ENCODE peak calls at places on chromosomes 13 and 19, in five cellular contexts. Y, P, I, G and N are unnamed samples.

GRCh38 chr13:24997367-24997967 is 98.5 kb upstream of the PABPC3 start:
- DNase-seq in Y (no peak), G (no peak), I (no peak), P (no peak), N (peak; percentile 26)

GRCh38 chr19:52114691-52115090 is 19.1 kb upstream of the ZNF841 start:
- DNase-seq in G (no peak), P (no peak), I (no peak), Y (no peak), N (no peak)

GRCh38 chr19:2039959-2040646 is 10.9 kb downstream of the MKNK2 start:
- DNase-seq in G (no peak), Y (no peak), P (peak; percentile 57), I (no peak), N (no peak)

GRCh38 chr19:3440082-3440481 is 40.2 kb downstream of the SMIM24 start:
- DNase-seq in P (peak; percentile 77), Y (no peak), I (peak; percentile 66), G (no peak), N (no peak)

GRCh38 chr13:36752673-36753072 is 66.3 kb upstream of the RFXAP start:
- DNase-seq in P (no peak), G (no peak), Y (no peak), I (no peak), N (no peak)

GRCh38 chr13:34107814-34108213 is 289.9 kb downstream of the RFC3 start:
- DNase-seq in P (no peak), I (no peak), Y (no peak), G (no peak), N (peak; percentile 37)

GRCh38 chr19:39341122-39341719 is 1.0 kb upstream of the SAMD4B start:
- DNase-seq in P (no peak), Y (no peak), I (no peak), G (no peak), N (no peak)

GRCh38 chr19:5953034-5953589 is 24.8 kb downstream of the RANBP3 start:
- DNase-seq in Y (no peak), G (no peak), P (no peak), I (no peak), N (no peak)

GRCh38 chr13:98921786-98922185 is 56.1 kb downstream of the DOCK9 start:
- DNase-seq in G (no peak), Y (no peak), P (no peak), I (no peak), N (no peak)

GRCh38 chr13:23183292-23183691 is 2.5 kb downstream of the SGCG start:
- DNase-seq in I (peak; percentile 29), Y (no peak), P (no peak), G (no peak), N (no peak)

GRCh38 chr13:86882835-86883234 is 788.3 kb upstream of the SLITRK5 start:
- DNase-seq in G (no peak), I (no peak), Y (no peak), P (no peak), N (no peak)

GRCh38 chr19:6587093-6587820 is 3.7 kb downstream of the CD70 start:
- DNase-seq in Y (no peak), I (no peak), G (no peak), P (no peak), N (no peak)

GRCh38 chr19:13804830-13805683 is 9.8 kb downstream of the ZSWIM4 start:
- DNase-seq in P (no peak), G (no peak), I (peak; percentile 34), Y (no peak), N (no peak)

GRCh38 chr13:27302643-27303262 is 32.1 kb downstream of the RASL11A start:
- DNase-seq in I (no peak), P (no peak), G (no peak), Y (no peak), N (no peak)
- TF ChIP-seq CTCF in I (no peak), P (no peak), G (no peak), Y (no peak), N (no peak)

DNA sequence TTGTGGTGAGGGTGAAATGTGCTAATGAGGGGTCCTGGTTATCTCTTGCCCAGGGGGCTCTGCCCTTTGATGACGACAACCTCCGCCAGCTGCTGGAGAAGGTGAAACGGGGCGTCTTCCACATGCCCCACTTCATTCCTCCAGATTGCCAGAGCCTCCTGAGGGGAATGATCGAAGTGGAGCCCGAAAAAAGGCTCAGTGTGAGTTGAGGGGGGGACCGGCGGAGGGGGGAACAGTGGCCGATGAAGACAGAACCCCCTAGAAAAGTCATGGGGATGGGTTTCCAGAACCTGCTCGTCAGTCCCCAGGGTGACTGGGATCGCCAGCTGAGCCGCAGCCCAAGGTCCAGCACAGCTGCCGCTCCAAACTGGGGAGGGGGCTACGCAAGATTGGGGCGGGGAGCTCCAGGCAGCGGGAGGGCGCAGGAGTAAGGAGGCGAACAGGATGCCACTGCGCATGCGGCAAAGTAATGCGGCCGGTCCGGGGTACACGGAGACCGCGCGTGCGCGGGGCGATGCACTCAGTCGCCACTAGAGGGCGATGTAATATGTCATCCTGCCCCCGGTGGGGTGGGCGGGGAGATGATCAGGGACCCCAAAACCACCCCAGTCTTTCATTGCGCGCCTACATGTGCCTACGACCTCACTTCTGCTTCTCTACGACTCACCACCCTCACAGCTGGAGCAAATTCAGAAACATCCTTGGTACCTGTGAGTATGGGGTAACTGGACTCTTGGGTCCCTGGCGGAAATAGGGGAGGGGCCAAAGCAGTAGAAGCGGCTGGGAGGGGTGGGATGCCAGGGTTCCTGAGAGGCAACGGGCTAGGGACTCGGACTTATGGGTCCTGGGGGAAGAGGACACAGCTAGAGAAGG is 17.9 kb downstream of the BRSK1 start:
- DNase-seq in Y (peak; percentile 11), P (peak; percentile 89), I (peak; percentile 88), G (peak; percentile 29), N (peak; percentile 63)
- H3K36me3 ChIP-seq in Y (no peaks in the 10 kb centered on the region), P (no peaks in the 10 kb centered on the region), I (no peaks in the 10 kb centered on the region), G (peaks cover 12% of the 10 kb centered on the region), N (no peaks in the 10 kb centered on the region)

GRCh38 chr19:32917612-32917996 is 48.0 kb upstream of the SLC7A9 start:
- DNase-seq in I (no peak), G (no peak), P (no peak), Y (no peak), N (no peak)
- H3K4me3 ChIP-seq in I (no peak overlapping the region), G (no peak overlapping the region), P (no peak overlapping the region), Y (no peak overlapping the region), N (no peak overlapping the region)

GRCh38 chr13:50915562-50915961 is 6.0 kb downstream of the RNASEH2B start:
- DNase-seq in P (no peak), Y (no peak), G (no peak), I (no peak), N (no peak)
- TF ChIP-seq CTCF in P (no peak), Y (no peak), G (no peak), I (no peak), N (no peak)

DNA sequence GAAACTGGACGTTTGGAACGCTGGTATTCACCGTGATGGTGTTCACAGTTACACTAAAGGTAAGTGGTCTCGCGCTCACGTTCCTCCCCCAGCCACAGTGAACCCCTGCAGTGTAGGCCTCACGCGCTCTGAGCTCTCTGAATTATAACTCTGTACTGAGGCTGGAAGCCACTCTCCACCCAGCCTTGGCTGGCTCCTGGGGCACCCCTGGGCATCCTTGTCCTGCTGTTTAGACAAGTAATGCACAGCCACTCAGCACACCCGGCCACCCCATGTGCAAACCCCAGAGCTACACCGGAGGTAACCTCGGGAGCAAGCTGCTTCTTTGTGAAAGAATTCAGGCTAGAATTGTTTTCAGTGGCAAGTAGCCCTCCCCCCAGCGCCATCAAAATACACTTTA is 97.3 kb upstream of the MCF2L start:
- DNase-seq in I (no peak), Y (no peak), G (no peak), P (no peak), N (no peak)
- H3K36me3 ChIP-seq in I (peaks cover 41% of the 10 kb centered on the region), Y (peaks cover 7% of the 10 kb centered on the region), G (peaks cover 11% of the 10 kb centered on the region), P (no peaks in the 10 kb centered on the region), N (peaks cover 2% of the 10 kb centered on the region)

GRCh38 chr19:46392252-46392801 is 21.0 kb downstream of the CCDC8 start:
- DNase-seq in Y (no peak), I (no peak), G (no peak), P (no peak), N (no peak)

GRCh38 chr19:46393456-46394397 is 19.6 kb downstream of the CCDC8 start:
- DNase-seq in Y (no peak), P (no peak), G (no peak), I (no peak), N (no peak)

GRCh38 chr19:46394398-46394797 is 19.0 kb downstream of the CCDC8 start:
- DNase-seq in Y (no peak), G (no peak), I (no peak), P (no peak), N (no peak)

GRCh38 chr19:46391296-46392251 is 21.8 kb downstream of the CCDC8 start:
- DNase-seq in P (no peak), I (no peak), Y (no peak), G (no peak), N (no peak)

DNA sequence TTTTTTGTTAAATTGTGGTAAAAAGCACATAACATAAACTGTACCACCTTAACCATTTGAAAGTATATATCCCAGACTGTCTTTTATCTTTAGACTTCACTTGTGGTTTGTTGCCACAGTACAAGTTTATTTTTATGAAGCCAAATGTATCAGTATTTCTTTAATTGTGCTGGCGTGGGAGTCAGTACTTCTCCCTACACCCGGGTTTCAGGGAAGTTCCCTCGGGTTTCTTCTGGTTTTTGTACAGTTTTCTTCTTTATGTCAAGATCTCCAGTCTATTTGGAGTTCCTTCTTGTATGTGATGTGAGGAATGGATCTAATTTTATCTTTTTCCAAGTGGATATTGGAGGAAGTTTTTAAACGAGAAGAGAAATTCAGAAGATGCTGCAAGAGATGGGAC is 20.5 kb downstream of the CCDC8 start:
- DNase-seq in G (no peak), P (no peak), I (no peak), Y (no peak), N (no peak)
- H3K4me3 ChIP-seq in G (peak overlapping the region; percentile 1), P (no peak overlapping the region), I (no peak overlapping the region), Y (no peak overlapping the region), N (no peak overlapping the region)

GRCh38 chr13:94595943-94596574 is at the start of gene TGDS:
- DNase-seq in P (peak; percentile 94), Y (peak; percentile 76), I (peak; percentile 92), G (peak; percentile 65), N (peak; percentile 75)
- TF ChIP-seq CTCF in P (peak; percentile 22), Y (no peak), I (no peak), G (no peak), N (peak; percentile 7)

GRCh38 chr13:32384702-32385101 is 43.2 kb downstream of the N4BP2L1 start:
- DNase-seq in I (no peak), G (no peak), P (no peak), Y (no peak), N (no peak)
- H3K36me3 ChIP-seq in I (no peaks in the 10 kb centered on the region), G (no peaks in the 10 kb centered on the region), P (no peaks in the 10 kb centered on the region), Y (no peaks in the 10 kb centered on the region), N (no peaks in the 10 kb centered on the region)

DNA sequence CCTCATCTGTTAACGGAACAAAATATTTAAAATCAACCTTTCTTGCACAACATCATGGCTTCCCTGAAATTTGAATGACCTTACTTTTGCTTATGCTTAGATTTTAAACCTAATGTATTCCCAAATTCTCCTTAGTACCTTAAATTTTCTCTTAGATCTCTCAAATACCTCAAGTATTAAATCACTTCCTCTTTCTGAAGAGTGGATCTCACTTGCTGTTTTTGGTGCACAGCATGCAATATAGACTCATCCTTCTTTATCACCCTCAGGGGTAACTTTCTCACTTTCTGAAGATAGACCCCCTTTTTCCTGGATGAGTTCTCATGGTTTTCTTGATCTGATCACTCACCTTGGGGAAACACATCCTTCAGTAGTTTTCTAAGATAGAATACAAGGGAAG is 871.7 kb downstream of the DACH1 start:
- DNase-seq in G (no peak), I (no peak), Y (no peak), P (no peak), N (no peak)
- H3K4me3 ChIP-seq in G (no peak overlapping the region), I (no peak overlapping the region), Y (no peak overlapping the region), P (no peak overlapping the region), N (no peak overlapping the region)